ENCODE peak calls at places on chromosome 21, in five cellular contexts. M is ovary, D is type B pancreatic cell, P is pancreas, S is bronchial epithelial cell. N is an unnamed sample.

GRCh38 chr21:42518216-42518615 is 4.6 kb downstream of the SLC37A1 start:
- DNase-seq in D (no peak), S (no peak), P (no peak), M (no peak), N (no peak)

GRCh38 chr21:46550511-46550941 is 54.4 kb downstream of the S100B start:
- DNase-seq in P (no peak), S (no peak), D (no peak), M (no peak), N (no peak)

GRCh38 chr21:25735895-25736597 is 1.3 kb downstream of the GABPA start:
- DNase-seq in D (no peak), M (no peak), P (no peak), S (peak; percentile 15), N (no peak)

GRCh38 chr21:25518491-25518911 is 88.8 kb downstream of the MRPL39 start:
- DNase-seq in P (no peak), S (peak; percentile 21), D (no peak), M (no peak), N (no peak)

GRCh38 chr21:33025471-33026298 is at the start of gene OLIG2:
- DNase-seq in S (no peak), D (peak; percentile 85), P (no peak), M (no peak), N (no peak)

GRCh38 chr21:16634522-16634914 is 878.3 kb upstream of the CXADR start:
- DNase-seq in M (no peak), P (no peak), D (no peak), S (peak; percentile 5), N (no peak)

GRCh38 chr21:16186742-16187141 is 457.0 kb downstream of the USP25 start:
- DNase-seq in S (no peak), P (no peak), M (no peak), D (no peak), N (no peak)

GRCh38 chr21:15430577-15430976 is 299.2 kb upstream of the USP25 start:
- DNase-seq in M (no peak), S (no peak), P (no peak), D (no peak), N (no peak)

GRCh38 chr21:46065215-46065992 is 32.5 kb upstream of the COL6A2 start:
- DNase-seq in M (peak; percentile 78), D (peak; percentile 62), P (peak; percentile 26), S (no peak), N (no peak)

GRCh38 chr21:41290106-41290799 is 26.3 kb upstream of the FAM3B start:
- DNase-seq in S (no peak), M (no peak), P (no peak), D (no peak), N (no peak)

GRCh38 chr21:40759061-40759460 is 87.9 kb downstream of the DSCAM start:
- DNase-seq in D (no peak), P (no peak), S (no peak), M (no peak), N (no peak)

GRCh38 chr21:15140321-15141019 is 75.7 kb upstream of the NRIP1 start:
- DNase-seq in M (no peak), D (no peak), P (peak; percentile 92), S (peak; percentile 7), N (no peak)

GRCh38 chr21:41768371-41769042 is 1.7 kb upstream of the RIPK4 start:
- DNase-seq in S (peak; percentile 92), M (no peak), P (peak; percentile 88), D (no peak), N (no peak)

GRCh38 chr21:35648512-35648911 is 411.8 kb downstream of the SETD4 start:
- DNase-seq in P (peak; percentile 27), D (no peak), S (no peak), M (no peak), N (no peak)

GRCh38 chr21:40658237-40658636 is 188.7 kb downstream of the DSCAM start:
- DNase-seq in D (no peak), M (no peak), S (no peak), P (no peak), N (no peak)

GRCh38 chr21:35473496-35473895 is 424.4 kb upstream of the RUNX1 start:
- DNase-seq in S (no peak), D (no peak), M (no peak), P (no peak), N (no peak)

GRCh38 chr21:46355161-46356004 is 31.4 kb downstream of the PCNT start:
- DNase-seq in M (no peak), S (no peak), P (no peak), D (no peak), N (no peak)

GRCh38 chr21:31184462-31184861 is 146.2 kb upstream of the KRTAP19-8 start:
- DNase-seq in M (no peak), D (no peak), P (no peak), S (no peak), N (no peak)

DNA sequence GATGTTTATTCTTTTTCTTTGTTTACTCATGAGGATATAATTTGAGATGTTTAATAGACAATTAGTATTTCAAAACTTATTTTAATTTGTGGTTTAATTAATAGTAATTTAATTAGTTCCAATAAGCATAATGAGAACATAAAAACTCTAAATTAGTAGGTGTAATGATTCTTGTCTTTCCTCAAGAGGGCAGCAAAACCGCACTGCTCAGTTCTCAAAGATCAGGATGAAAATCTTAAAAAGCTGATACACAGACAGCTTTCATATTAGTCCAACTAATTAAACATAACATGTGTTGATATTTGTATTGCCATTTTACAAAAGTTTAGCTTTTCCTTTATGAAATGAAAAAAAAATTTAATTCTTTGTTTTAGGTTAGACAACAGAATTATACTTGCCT is 106.7 kb upstream of the C21orf91 start:
- DNase-seq in S (peak; percentile 33), P (no peak), D (no peak), M (no peak), N (no peak)
- TF ChIP-seq CTCF in S (peak; percentile 44), P (no peak), D (peak; percentile 71), M (no peak), N (no peak)

DNA sequence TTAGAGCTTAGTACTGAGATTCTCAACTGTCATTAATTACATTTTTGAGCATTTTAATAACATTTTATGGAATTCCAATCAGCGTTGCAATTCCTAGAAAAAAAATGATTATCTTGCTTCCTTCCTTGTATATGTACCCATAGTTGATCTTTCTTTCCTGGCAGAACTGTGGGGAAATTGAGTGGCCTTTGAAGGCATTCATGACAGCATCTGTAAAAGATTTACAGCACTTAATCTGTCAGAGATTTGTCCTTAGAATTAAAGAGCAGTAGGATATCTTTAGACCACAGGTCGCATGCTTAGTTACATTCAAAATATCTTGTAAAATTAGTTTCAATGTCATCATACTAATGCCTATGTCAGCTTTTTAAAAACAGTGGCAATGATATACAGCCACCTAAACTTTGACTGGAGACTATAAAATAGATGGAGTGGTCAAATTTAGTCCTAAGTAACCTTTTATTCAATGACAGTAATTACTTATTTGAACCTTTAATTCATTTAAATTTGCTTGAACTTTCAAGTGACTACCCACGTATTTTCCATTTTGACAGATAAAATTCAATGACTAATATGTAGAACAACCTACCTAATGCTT is 692.0 kb downstream of the NCAM2 start:
- DNase-seq in D (no peak), P (no peak), M (no peak), S (no peak), N (no peak)
- TF ChIP-seq CTCF in D (no peak), P (no peak), M (no peak), S (no peak), N (no peak)

GRCh38 chr21:39183272-39184049 is at the start of gene PSMG1:
- DNase-seq in S (peak; percentile 82), P (peak; percentile 92), D (peak; percentile 97), M (peak; percentile 92), N (peak; percentile 93)
- TF ChIP-seq CTCF in S (no peak), P (no peak), D (no peak), M (no peak), N (no peak)

GRCh38 chr21:44757731-44758130 is 43.9 kb downstream of the UBE2G2 start:
- DNase-seq in M (no peak), S (no peak), P (no peak), D (peak; percentile 60), N (no peak)
- TF ChIP-seq CTCF in M (no peak), S (no peak), P (no peak), D (no peak), N (no peak)

GRCh38 chr21:24045775-24046215 is 1561.5 kb downstream of the MRPL39 start:
- DNase-seq in M (peak; percentile 48), S (no peak), D (no peak), P (peak; percentile 37), N (no peak)
- TF ChIP-seq CTCF in M (no peak), S (no peak), D (peak; percentile 41), P (no peak), N (no peak)

N was measured in mesothelial cell of epicardium.